ENCODE peak calls at places on chromosomes 13 and 19, in five cellular contexts. J is lower leg skin; H is T-helper 9 cell; F is GM19239; D is stimulated activated CD8-positive, alpha-beta memory T cell treated with anti-CD3 and anti-CD28 coated beads, Interleukin-4, amount 100 ng/mL, for 24 hours. X is an unnamed sample.

GRCh38 chr19:7348587-7349230 is at the start of gene ARHGEF18:
- DNase-seq in F (no peak), D (peak), J (no peak), H (no peak), X (no peak)

GRCh38 chr19:55368701-55369563 is 1.3 kb downstream of the IL11 start:
- DNase-seq in D (no peak), J (no peak), H (no peak), F (no peak), X (no peak)

GRCh38 chr13:94343243-94343585 is 136.3 kb downstream of the DCT start:
- DNase-seq in H (no peak), D (no peak), J (no peak), F (no peak), X (no peak)

GRCh38 chr13:24709186-24709913 is 29.1 kb downstream of the ATP12A start:
- DNase-seq in F (peak), H (peak), J (peak), D (peak), X (no peak)

GRCh38 chr19:49515767-49516166 is 3.3 kb downstream of the FCGRT start:
- DNase-seq in H (no peak), F (no peak), D (no peak), J (no peak), X (no peak)

GRCh38 chr13:72180253-72180952 is 313.4 kb upstream of the DACH1 start:
- DNase-seq in D (no peak), F (no peak), H (no peak), J (no peak), X (no peak)

GRCh38 chr13:51325837-51326236 is 13.7 kb upstream of the SERPINE3 start:
- DNase-seq in J (no peak), F (no peak), D (no peak), H (no peak), X (no peak)

GRCh38 chr13:80972857-80973478 is 632.0 kb upstream of the SPRY2 start:
- DNase-seq in J (no peak), F (no peak), D (no peak), H (no peak), X (no peak)

GRCh38 chr19:6679139-6679538 is 9.2 kb upstream of the TNFSF14 start:
- DNase-seq in J (no peak), F (no peak), H (no peak), D (no peak), X (no peak)

GRCh38 chr19:52138614-52139290 is 986 bp downstream of the ZNF616 start:
- DNase-seq in F (peak), D (no peak), H (no peak), J (no peak), X (no peak)

GRCh38 chr19:368624-369020 is 24.0 kb upstream of the MIER2 start:
- DNase-seq in F (no peak), D (no peak), H (no peak), J (peak), X (no peak)

GRCh38 chr13:47945738-47946137 is 55.3 kb downstream of the SUCLA2 start:
- DNase-seq in F (no peak), H (no peak), J (no peak), D (no peak), X (no peak)

GRCh38 chr13:32409561-32410440 is 18.1 kb downstream of the N4BP2L1 start:
- DNase-seq in D (no peak), H (no peak), F (no peak), J (no peak), X (no peak)

GRCh38 chr19:33622809-33623511 is 1.2 kb downstream of the CHST8 start:
- DNase-seq in F (no peak), H (no peak), J (no peak), D (no peak), X (no peak)

GRCh38 chr13:97855570-97855970 is 97.9 kb upstream of the IPO5 start:
- DNase-seq in D (no peak), F (peak), H (no peak), J (no peak), X (peak)

GRCh38 chr13:26819067-26819466 is 58.5 kb upstream of the GPR12 start:
- DNase-seq in D (no peak), H (no peak), J (peak), F (no peak), X (no peak)

GRCh38 chr13:39226359-39226758 is 188.1 kb downstream of the NHLRC3 start:
- DNase-seq in J (no peak), H (no peak), F (no peak), D (no peak), X (no peak)

GRCh38 chr13:85806553-85807175 is 7.4 kb upstream of the SLITRK6 start:
- DNase-seq in J (no peak), D (no peak), H (no peak), F (no peak), X (no peak)

GRCh38 chr13:36453518-36453917 is 21.2 kb downstream of the CCNA1 start:
- DNase-seq in D (no peak), J (no peak), F (no peak), H (no peak), X (no peak)

GRCh38 chr13:52845766-52846566 is 2.5 kb downstream of the PCDH8 start:
- DNase-seq in F (no peak), D (peak), J (no peak), H (no peak), X (peak)

GRCh38 chr19:17981611-17982010 is 14.7 kb downstream of the KCNN1 start:
- DNase-seq in J (no peak), F (no peak), D (no peak), H (no peak), X (no peak)

GRCh38 chr13:26991508-26992181 is 180.0 kb downstream of the USP12 start:
- DNase-seq in F (no peak), J (no peak), D (no peak), H (no peak), X (no peak)